ENCODE peak calls at places on chromosomes 5 and 9, in seven cellular contexts. V is IMR-90, E is mesendoderm, R is H1, G is mesenchymal stem cell, S is trophoblast cell, W is H9. J is an unnamed sample. For H3K4me1, the result is how much of the 10 kb centered on the place peaks cover.

GRCh38 chr9:110429453-110429852 is 91.8 kb upstream of the TXNDC8 start:
- DNase-seq in R (no peak), S (no peak), G (no peak), E (no peak), V (peak), W (no peak), J (no peak)

GRCh38 chr5:173010021-173010420 is 26.4 kb downstream of the ATP6V0E1 start:
- DNase-seq in G (peak), R (no peak), V (peak), S (no peak), E (no peak), W (no peak), J (no peak)

GRCh38 chr9:113546566-113546965 is 83.0 kb downstream of the RGS3 start:
- DNase-seq in G (no peak), V (no peak), E (no peak), S (no peak), R (no peak), W (no peak), J (no peak)

GRCh38 chr9:133048595-133048994 is 13.2 kb upstream of the CEL start:
- DNase-seq in R (no peak), S (no peak), G (peak), E (peak), V (peak), W (peak), J (no peak)

GRCh38 chr5:160289721-160290120 is 22.6 kb downstream of the CCNJL start:
- DNase-seq in S (no peak), W (peak), R (no peak), E (peak), V (no peak), G (no peak), J (no peak)

GRCh38 chr9:13688223-13688989 is 408.9 kb upstream of the MPDZ start:
- DNase-seq in G (peak), W (no peak), R (no peak), S (peak), E (peak), V (no peak), J (peak)

GRCh38 chr5:109805472-109805871 is 115.7 kb downstream of the MAN2A1 start:
- DNase-seq in V (peak), R (no peak), G (peak), S (no peak), W (no peak), E (peak), J (no peak)

GRCh38 chr5:136703706-136704105 is 338.4 kb upstream of the TRPC7 start:
- DNase-seq in G (peak), W (no peak), R (no peak), V (no peak), S (peak), E (no peak), J (no peak)

DNA sequence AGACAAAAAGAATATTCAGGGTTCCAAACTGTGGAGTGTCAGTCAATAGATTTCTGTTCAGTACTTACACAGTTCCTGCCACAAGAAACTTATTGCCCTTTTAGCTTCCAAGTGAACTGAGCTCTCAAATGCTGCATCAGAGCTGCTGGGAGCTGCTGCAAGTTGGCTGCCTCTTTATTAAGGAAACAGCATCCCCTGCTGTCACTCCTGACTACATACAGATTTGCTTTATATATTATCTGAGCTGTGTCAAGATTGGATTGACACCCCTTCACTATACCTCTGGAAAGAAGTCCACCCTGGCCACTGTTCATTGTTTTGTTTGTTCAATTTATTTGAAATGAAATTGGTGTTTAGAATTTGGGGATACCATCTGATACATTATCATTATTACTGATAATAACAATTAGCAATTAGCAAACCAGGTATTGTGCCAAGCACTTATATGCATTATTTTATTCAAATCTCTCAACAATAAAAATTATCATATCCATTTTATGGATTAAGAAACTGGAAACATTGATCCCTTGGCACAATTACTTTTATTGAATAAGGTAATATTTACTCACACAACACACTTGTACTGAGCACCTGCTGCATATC is 16.4 kb upstream of the C5orf58 start:
- DNase-seq in V (peak), G (peak), E (peak), W (no peak), R (no peak), S (peak), J (no peak)
- H2BK120ac ChIP-seq in V (no peak), G (no peak), E (no peak), W (no peak), R (no peak), S (no peak), J (no peak)

DNA sequence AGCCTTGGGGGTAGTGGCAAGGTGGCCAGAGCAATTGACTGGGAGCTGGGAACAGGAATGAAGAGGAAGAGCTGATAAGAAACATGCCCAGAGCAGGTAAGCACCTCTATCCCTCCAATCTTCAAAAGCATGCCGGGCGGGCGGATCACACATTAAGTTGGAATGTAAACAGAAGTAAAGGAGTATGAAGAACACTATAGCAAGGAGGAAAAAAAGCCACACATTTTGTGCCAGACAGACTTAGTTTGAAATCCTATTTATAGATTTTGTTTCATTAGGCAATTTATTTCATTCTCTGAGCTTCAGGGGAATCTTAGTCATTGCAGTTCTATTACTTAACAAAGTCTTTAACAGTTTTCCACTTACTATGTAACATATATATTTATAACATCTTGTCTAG is 173.9 kb upstream of the TNC start:
- DNase-seq in W (no peak), V (peak), S (peak), E (peak), G (peak), R (no peak), J (no peak)
- H4K8ac ChIP-seq in W (no peak), V (no peak), S (no peak), E (no peak), G (no peak), R (no peak), J (no peak)

DNA sequence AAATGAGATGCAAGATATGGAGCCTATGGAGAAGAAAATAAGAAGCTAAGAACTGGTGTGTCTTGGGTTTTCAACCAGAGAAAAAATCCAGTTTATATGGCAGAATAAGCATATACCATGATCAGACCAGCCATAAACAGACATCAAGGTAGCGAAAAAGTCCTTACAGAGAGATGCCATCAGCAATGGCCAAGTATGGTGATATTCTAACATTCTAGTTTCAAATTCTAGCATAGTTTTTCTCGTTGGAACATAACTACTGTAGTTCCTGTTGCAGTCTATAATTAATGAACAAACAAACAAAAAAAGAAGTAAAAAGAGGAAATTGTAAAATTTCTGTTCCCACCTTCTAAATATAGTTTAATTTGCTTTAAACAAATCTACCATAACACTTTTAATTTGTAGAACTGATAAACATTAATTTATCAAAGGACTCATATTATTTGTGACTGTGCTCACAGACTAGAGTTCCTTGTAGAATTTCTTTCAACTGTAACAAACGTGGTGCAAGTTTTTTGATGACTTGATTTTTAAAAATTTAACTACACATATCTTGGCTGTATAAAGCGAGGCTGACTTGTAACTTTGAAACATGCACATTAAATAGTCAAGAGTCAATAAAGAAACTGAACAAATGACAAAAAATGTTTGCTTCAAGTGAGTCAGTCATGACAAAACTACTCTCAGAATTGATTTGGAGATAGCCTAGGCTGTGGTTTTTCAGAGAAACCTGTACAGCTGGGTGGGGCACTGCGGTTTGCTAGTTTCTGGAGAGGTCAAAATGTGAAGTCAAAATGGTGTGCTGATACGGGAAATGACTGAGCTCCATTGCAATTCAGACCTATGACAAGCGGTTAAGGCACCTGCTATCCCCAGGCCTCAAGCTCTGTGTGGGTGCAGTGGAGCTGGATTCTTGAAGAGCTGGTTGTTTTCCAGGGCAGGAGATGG is 10.1 kb upstream of the CD180 start:
- DNase-seq in E (no peak), R (no peak), S (peak), G (no peak), V (peak), W (no peak), J (no peak)
- H3K4me1 ChIP-seq in E (under half), R (under half), S (under half), G (under half), V (under half), W (under half), J (under half)

DNA sequence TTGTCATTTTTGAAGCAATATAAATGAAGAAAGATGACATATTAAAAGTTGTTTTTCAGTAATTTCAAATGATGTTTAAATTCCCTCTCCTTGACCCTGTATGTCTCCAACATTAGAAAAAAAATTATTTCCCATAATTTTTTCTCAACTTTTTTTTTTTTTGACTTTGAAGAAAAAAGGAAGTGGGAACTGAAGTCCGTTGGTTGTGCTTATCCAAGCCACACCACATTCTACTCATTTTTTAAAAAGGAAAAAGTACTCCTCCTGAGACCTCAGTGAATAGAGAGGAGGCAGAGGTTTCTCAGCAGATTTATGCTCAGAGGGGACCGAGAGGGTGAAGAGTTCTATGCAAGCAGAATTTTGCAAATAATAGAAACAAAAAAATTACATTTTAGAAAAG is 123.3 kb downstream of the PCSK5 start:
- DNase-seq in V (no peak), W (no peak), R (no peak), G (no peak), E (no peak), S (no peak), J (no peak)
- H2BK120ac ChIP-seq in V (no peak), W (no peak), R (no peak), G (no peak), E (no peak), S (no peak), J (no peak)

DNA sequence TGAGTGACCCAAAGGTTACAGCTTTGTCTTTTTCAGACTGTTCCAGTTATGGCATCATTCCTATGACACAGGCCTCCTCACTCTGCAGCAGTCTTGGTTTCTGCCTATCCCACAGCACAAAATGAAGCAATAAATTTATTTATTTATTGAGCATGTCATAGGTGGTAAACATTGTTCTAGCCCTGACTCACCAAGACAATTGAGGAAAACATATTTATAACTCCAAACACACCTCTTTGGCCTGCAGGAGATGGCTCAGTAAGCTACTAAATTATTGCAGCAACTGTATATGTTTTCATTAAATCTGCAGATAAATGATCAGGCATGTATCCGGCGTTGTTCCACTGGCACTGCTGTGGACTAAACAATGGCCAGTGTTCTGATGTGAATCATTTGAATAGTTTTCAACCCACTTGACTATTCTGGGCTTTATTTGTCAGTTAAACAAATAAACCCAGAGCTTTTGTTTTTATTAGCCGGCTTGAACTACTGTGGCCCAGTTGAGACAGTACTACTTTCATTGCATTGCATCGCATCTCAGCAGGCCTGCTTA is 83.2 kb downstream of the FOXD1 start:
- DNase-seq in S (no peak), G (peak), R (no peak), W (no peak), V (peak), E (no peak), J (no peak)
- H4K8ac ChIP-seq in S (no peak), G (no peak), R (no peak), W (no peak), V (peak), E (no peak), J (no peak)

GRCh38 chr5:132408456-132408855 is 38.9 kb downstream of the SLC22A5 start:
- DNase-seq in R (no peak), W (no peak), E (no peak), G (no peak), V (no peak), S (no peak), J (no peak)

GRCh38 chr5:132407970-132408369 is 38.5 kb downstream of the SLC22A5 start:
- DNase-seq in W (no peak), S (no peak), E (no peak), R (no peak), V (no peak), G (no peak), J (no peak)

GRCh38 chr5:132411382-132411925 is 41.9 kb downstream of the SLC22A5 start:
- DNase-seq in G (no peak), S (peak), R (no peak), W (no peak), V (no peak), E (no peak), J (no peak)

GRCh38 chr5:132408965-132409364 is 39.5 kb downstream of the SLC22A5 start:
- DNase-seq in S (no peak), G (no peak), V (no peak), E (no peak), R (no peak), W (no peak), J (no peak)

GRCh38 chr5:132410451-132411381 is 41.2 kb downstream of the SLC22A5 start:
- DNase-seq in E (peak), W (peak), R (no peak), G (peak), V (peak), S (peak), J (peak)
- H3K4me1 ChIP-seq in E (under half), W (under half), R (under half), G (under half), V (under half), S (under half), J (under half)

GRCh38 chr9:98120476-98120875 is 1.5 kb upstream of the TRIM14 start:
- DNase-seq in W (no peak), E (no peak), S (peak), R (no peak), V (no peak), G (no peak), J (no peak)

GRCh38 chr9:98124637-98125426 is 5.8 kb upstream of the TRIM14 start:
- DNase-seq in S (no peak), V (no peak), R (no peak), E (no peak), G (no peak), W (no peak), J (no peak)

GRCh38 chr9:98118640-98119601 is at the start of gene TRIM14:
- DNase-seq in G (peak), W (peak), V (peak), R (peak), S (peak), E (peak), J (peak)

GRCh38 chr9:98117984-98118639 is 910 bp downstream of the TRIM14 start:
- DNase-seq in G (peak), E (peak), W (no peak), R (no peak), V (peak), S (peak), J (no peak)

DNA sequence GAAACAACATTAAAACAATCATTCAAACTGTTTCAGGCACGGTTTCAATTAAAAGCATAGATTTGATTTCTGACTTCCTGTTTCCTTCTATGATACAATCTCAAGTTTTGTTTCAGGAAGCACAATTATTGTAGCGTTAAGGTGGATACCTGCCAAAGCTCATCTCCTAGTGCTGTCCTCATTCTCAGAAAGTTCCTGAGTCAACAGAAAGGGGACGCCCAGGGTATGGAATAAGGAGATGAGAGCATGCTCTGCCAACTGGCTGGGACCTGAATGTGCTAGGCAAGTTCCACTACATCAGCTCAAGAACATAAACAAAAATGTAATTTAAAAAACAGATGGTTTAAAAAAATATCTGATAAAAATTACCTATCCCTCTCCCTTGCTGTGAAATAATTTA is 2.1 kb upstream of the TRIM14 start:
- DNase-seq in G (no peak), R (no peak), S (peak), W (no peak), E (no peak), V (no peak), J (no peak)
- H2BK120ac ChIP-seq in G (no peak), R (no peak), S (no peak), W (no peak), E (no peak), V (no peak), J (no peak)

DNA sequence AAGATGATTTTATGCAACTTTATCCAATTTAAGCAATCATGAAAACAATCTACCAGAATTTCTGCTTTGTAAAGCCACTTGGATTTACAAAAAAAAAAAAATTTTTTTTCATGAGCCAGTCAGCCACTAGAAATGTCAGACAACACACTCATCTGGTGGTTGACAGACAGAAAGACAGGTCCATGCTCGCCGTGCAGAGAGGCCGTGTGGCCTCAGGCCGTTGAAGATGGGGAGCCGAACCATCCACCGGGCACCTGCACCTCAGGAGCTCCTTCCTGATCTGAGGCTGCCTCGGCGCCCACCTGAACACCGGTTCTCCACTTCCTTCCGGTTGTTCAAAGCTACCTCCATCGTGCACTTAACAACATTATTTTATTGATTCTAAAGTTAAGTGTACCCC is 138.0 kb upstream of the IRX4 start:
- DNase-seq in R (no peak), G (no peak), S (no peak), W (no peak), E (no peak), V (no peak), J (no peak)
- H4K8ac ChIP-seq in R (no peak), G (no peak), S (no peak), W (no peak), E (no peak), V (no peak), J (no peak)

DNA sequence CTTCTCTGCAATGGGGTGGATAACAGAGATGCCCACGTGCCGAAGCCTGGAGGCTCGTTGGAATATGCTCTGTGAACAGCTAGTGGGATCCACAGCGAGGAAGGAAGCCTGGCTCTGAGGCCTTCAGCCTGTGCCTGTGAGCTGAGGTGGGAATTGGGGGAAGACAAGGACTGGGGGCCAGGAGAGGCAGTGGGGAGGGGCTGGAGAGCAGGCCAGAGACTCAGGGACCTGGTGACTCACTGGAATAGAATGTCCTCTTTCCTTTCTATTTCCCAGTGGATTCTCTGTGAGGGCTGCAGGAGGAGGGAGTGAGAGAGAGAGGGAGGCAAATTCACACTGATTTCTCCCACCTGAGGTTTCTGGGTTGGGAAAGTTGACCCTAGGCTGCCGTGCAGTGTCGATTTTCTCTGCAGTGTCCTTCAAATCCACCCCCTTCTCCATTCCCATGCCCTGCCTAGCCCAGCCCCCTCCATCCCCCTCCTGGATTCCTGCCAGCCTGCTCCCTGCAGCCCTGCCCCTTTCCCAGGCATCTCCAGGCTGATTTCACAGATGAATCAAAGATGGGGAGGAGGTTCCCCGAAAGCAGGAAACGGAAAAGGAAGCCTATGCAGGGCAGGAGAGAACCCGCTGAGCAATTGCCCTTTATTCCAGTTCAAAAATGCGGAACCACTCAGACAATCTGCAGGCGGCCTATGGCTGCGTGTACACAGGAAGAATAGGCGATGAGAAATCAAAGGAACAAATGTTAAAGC is 1.4 kb upstream of the SPAAR start:
- DNase-seq in R (peak), S (peak), G (peak), V (peak), W (peak), E (peak), J (peak)
- H3K4me1 ChIP-seq in R (under half), S (under half), G (half or more), V (under half), W (under half), E (under half), J (half or more)